ENCODE peak calls at places on chromosome 7, in seven cellular contexts. W is foreskin fibroblast; Y is CD8-positive, alpha-beta T cell; V is fibroblast of lung; Z is GM23338; M is Panc1; S is tibial artery. L is an unnamed sample.

GRCh38 chr7:94396044-94396443 is 1.3 kb downstream of the COL1A2 start:
- DNase-seq in W (no peak), Y (no peak), V (peak), Z (no peak), M (no peak), S (no peak), L (no peak)

GRCh38 chr7:43430412-43430811 is 152.5 kb upstream of the STK17A start:
- DNase-seq in W (no peak), Y (no peak), V (peak), Z (no peak), M (no peak), S (no peak), L (no peak)

GRCh38 chr7:143882611-143883078 is 19.3 kb downstream of the TCAF1 start:
- DNase-seq in W (peak), Y (no peak), V (peak), Z (peak), M (no peak), S (peak), L (no peak)

GRCh38 chr7:137343483-137343841 is at the start of gene PTN:
- DNase-seq in W (peak), Y (no peak), V (peak), Z (peak), M (no peak), S (no peak), L (no peak)

GRCh38 chr7:96481831-96482230 is 159.9 kb upstream of the SLC25A13 start:
- DNase-seq in W (no peak), Y (no peak), V (no peak), Z (no peak), M (no peak), S (no peak), L (peak)

GRCh38 chr7:122143376-122143750 is 686 bp downstream of the AASS start:
- DNase-seq in W (no peak), Y (peak), V (peak), Z (no peak), M (no peak), S (peak), L (no peak)

GRCh38 chr7:120931243-120931642 is 19.3 kb upstream of the ING3 start:
- DNase-seq in W (no peak), Y (no peak), V (no peak), Z (no peak), M (no peak), S (no peak), L (no peak)

GRCh38 chr7:29865526-29865925 is 59.2 kb downstream of the WIPF3 start:
- DNase-seq in W (peak), Y (no peak), V (peak), Z (no peak), M (no peak), S (peak), L (peak)

GRCh38 chr7:28083998-28084985 is 96.3 kb downstream of the JAZF1 start:
- DNase-seq in W (no peak), Y (no peak), V (no peak), Z (no peak), M (no peak), S (no peak), L (no peak)

GRCh38 chr7:156929789-156930539 is 19.5 kb upstream of the NOM1 start:
- DNase-seq in W (no peak), Y (peak), V (no peak), Z (peak), M (no peak), S (no peak), L (no peak)

GRCh38 chr7:3922175-3922635 is 621.2 kb downstream of the SDK1 start:
- DNase-seq in W (peak), Y (no peak), V (peak), Z (peak), M (peak), S (no peak), L (peak)

GRCh38 chr7:85000973-85001372 is 185.9 kb downstream of the SEMA3D start:
- DNase-seq in W (no peak), Y (no peak), V (no peak), Z (peak), M (no peak), S (no peak), L (no peak)

GRCh38 chr7:84195295-84196006 is 862 bp upstream of the SEMA3A start:
- DNase-seq in W (no peak), Y (no peak), V (peak), Z (no peak), M (no peak), S (no peak), L (no peak)

GRCh38 chr7:134701272-134701671 is 54.6 kb downstream of the BPGM start:
- DNase-seq in W (peak), Y (peak), V (peak), Z (peak), M (no peak), S (no peak), L (no peak)

GRCh38 chr7:68925241-68925640 is 673.0 kb upstream of the AUTS2 start:
- DNase-seq in W (no peak), Y (no peak), V (no peak), Z (no peak), M (no peak), S (no peak), L (no peak)

GRCh38 chr7:71313562-71313961 is 181.6 kb downstream of the GALNT17 start:
- DNase-seq in W (no peak), Y (no peak), V (no peak), Z (peak), M (no peak), S (no peak), L (no peak)

GRCh38 chr7:128833148-128833938 is 3.1 kb downstream of the FLNC start:
- DNase-seq in W (peak), Y (no peak), V (peak), Z (peak), M (no peak), S (peak), L (no peak)

GRCh38 chr7:130708001-130708400 is 21.7 kb upstream of the TSGA13 start:
- DNase-seq in W (no peak), Y (no peak), V (no peak), Z (no peak), M (no peak), S (no peak), L (no peak)

GRCh38 chr7:121945849-121946238 is 72.9 kb downstream of the PTPRZ1 start:
- DNase-seq in W (no peak), Y (no peak), V (no peak), Z (no peak), M (no peak), S (no peak), L (no peak)

GRCh38 chr7:105387621-105388372 is 924 bp downstream of the SRPK2 start:
- DNase-seq in W (peak), Y (peak), V (peak), Z (peak), M (no peak), S (peak), L (no peak)

GRCh38 chr7:72709909-72710308 is 118.1 kb downstream of the TYW1B start:
- DNase-seq in W (no peak), Y (no peak), V (no peak), Z (no peak), M (no peak), S (no peak), L (no peak)

GRCh38 chr7:38178695-38179344 is 775 bp downstream of the STARD3NL start:
- DNase-seq in W (no peak), Y (no peak), V (peak), Z (no peak), M (no peak), S (no peak), L (no peak)

GRCh38 chr7:79091011-79091410 is 362.5 kb downstream of the MAGI2 start:
- DNase-seq in W (no peak), Y (no peak), V (no peak), Z (no peak), M (no peak), S (no peak), L (no peak)

GRCh38 chr7:30285067-30285530 is 702 bp downstream of the ZNRF2 start:
- DNase-seq in W (peak), Y (peak), V (peak), Z (peak), M (no peak), S (peak), L (no peak)

GRCh38 chr7:66092654-66093053 is 17.0 kb downstream of the ASL start:
- DNase-seq in W (no peak), Y (no peak), V (no peak), Z (no peak), M (no peak), S (no peak), L (no peak)

GRCh38 chr7:151494569-151495284 is 25.0 kb downstream of the RHEB start:
- DNase-seq in W (no peak), Y (no peak), V (no peak), Z (no peak), M (no peak), S (no peak), L (no peak)

GRCh38 chr7:93921607-93922446 is at the start of gene GNG11:
- DNase-seq in W (peak), Y (peak), V (peak), Z (peak), M (no peak), S (peak), L (peak)

GRCh38 chr7:136302049-136302448 is 324.9 kb upstream of the MTPN start:
- DNase-seq in W (no peak), Y (no peak), V (no peak), Z (no peak), M (no peak), S (no peak), L (no peak)

GRCh38 chr7:151202836-151203235 is 7.5 kb downstream of the H2BK1 start:
- DNase-seq in W (no peak), Y (no peak), V (no peak), Z (no peak), M (no peak), S (no peak), L (no peak)

GRCh38 chr7:128794436-128794835 is 2.7 kb downstream of the CCDC136 start:
- DNase-seq in W (no peak), Y (no peak), V (no peak), Z (no peak), M (no peak), S (no peak), L (no peak)

GRCh38 chr7:142516038-142516501 is 233.2 kb upstream of the PRSS1 start:
- DNase-seq in W (peak), Y (no peak), V (peak), Z (peak), M (no peak), S (no peak), L (no peak)

GRCh38 chr7:80277434-80278427 is 143.1 kb downstream of the GNAI1 start:
- DNase-seq in W (peak), Y (no peak), V (peak), Z (peak), M (no peak), S (no peak), L (peak)

GRCh38 chr7:574661-575395 is 55.2 kb upstream of the PDGFA start:
- DNase-seq in W (no peak), Y (no peak), V (no peak), Z (no peak), M (no peak), S (no peak), L (no peak)

GRCh38 chr7:571096-572012 is 51.7 kb upstream of the PDGFA start:
- DNase-seq in W (no peak), Y (no peak), V (no peak), Z (no peak), M (no peak), S (no peak), L (no peak)

GRCh38 chr7:572013-572667 is 52.5 kb upstream of the PDGFA start:
- DNase-seq in W (no peak), Y (no peak), V (no peak), Z (no peak), M (no peak), S (no peak), L (no peak)

GRCh38 chr7:573496-574295 is 54.0 kb upstream of the PDGFA start:
- DNase-seq in W (no peak), Y (no peak), V (no peak), Z (no peak), M (no peak), S (no peak), L (no peak)

GRCh38 chr7:572668-573495 is 53.2 kb upstream of the PDGFA start:
- DNase-seq in W (no peak), Y (no peak), V (no peak), Z (peak), M (no peak), S (no peak), L (no peak)
- H3K4me3 ChIP-seq in W (no peak), Y (no peak), V (no peak), Z (no peak), M (no peak), S (no peak), L (no peak)

GRCh38 chr7:139732471-139733167 is 45.2 kb downstream of the HIPK2 start:
- DNase-seq in W (no peak), Y (no peak), V (no peak), Z (no peak), M (no peak), S (no peak), L (no peak)
- H3K4me3 ChIP-seq in W (no peak), Y (no peak), V (no peak), Z (no peak), M (peak), S (peak), L (no peak)

GRCh38 chr7:46494026-46494425 is 573.0 kb upstream of the IGFBP3 start:
- DNase-seq in W (peak), Y (no peak), V (no peak), Z (no peak), M (no peak), S (no peak), L (peak)
- H3K4me3 ChIP-seq in W (no peak), Y (no peak), V (no peak), Z (no peak), M (no peak), S (no peak), L (no peak)

GRCh38 chr7:17407229-17407628 is 108.8 kb downstream of the AHR start:
- DNase-seq in W (no peak), Y (no peak), V (peak), Z (no peak), M (no peak), S (no peak), L (no peak)

GRCh38 chr7:17403996-17404395 is 105.5 kb downstream of the AHR start:
- DNase-seq in W (no peak), Y (no peak), V (no peak), Z (no peak), M (no peak), S (no peak), L (no peak)

GRCh38 chr7:17408245-17408903 is 109.9 kb downstream of the AHR start:
- DNase-seq in W (peak), Y (no peak), V (peak), Z (no peak), M (peak), S (no peak), L (peak)

GRCh38 chr7:17406756-17407155 is 108.3 kb downstream of the AHR start:
- DNase-seq in W (peak), Y (no peak), V (peak), Z (no peak), M (no peak), S (no peak), L (no peak)

DNA sequence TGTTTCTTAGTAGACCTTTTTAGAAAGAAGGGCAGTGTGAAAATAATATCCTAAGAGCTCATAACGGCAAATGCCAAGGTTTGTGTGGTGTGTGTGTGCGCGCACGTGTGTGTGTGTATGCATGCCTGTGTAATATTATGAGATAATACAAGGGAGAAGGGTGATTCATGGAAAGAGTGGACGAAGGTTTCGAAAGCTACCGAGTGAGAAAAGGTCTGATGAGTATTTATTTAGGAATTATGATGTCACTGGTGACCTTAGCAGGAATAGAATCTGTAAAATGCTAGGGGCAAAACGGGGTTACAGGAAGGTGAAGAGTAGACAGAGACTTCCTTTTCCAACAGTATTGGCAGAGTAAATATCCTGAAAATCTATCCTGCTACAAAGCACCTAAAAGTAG is 107.3 kb downstream of the AHR start:
- DNase-seq in W (peak), Y (no peak), V (peak), Z (no peak), M (peak), S (no peak), L (peak)
- H3K4me3 ChIP-seq in W (no peak), Y (no peak), V (no peak), Z (no peak), M (no peak), S (no peak), L (no peak)

GRCh38 chr7:31955641-31956040 is 114.6 kb downstream of the PDE1C start:
- DNase-seq in W (no peak), Y (no peak), V (no peak), Z (no peak), M (no peak), S (no peak), L (no peak)
- H3K4me3 ChIP-seq in W (no peak), Y (no peak), V (no peak), Z (no peak), M (no peak), S (no peak), L (no peak)

DNA sequence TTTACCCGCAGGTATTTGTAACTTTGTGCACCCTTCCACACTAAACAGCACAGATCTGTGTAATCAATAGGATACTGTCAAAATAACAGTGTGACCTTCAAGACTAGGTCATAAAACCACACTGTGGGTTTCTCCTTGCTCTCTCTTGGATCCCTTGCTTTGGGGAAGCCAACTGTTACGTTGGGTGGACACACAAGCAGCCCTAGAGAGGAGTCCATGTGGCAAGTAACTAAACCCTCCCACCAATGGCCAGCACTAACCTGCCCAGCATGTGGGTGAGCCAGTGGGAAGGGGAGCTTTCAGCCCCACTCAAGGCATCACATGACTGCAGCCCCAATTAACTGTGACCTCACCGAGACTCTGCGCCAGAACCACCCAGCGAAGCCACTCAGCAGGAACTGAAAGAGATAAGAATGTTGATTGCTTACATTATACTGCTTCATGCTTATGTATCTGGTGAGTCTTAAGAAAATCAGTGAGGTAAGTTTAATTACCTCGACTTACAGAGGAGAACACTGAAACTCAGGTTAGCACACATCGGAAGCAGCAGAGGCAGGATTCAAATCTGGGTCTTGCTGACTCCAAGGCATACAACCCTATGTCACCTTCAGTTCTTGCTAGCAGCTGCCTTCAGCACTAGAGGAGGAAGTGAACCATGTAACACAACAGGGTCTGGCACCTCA is 9.4 kb upstream of the ZC3HAV1 start:
- DNase-seq in W (no peak), Y (no peak), V (peak), Z (no peak), M (no peak), S (no peak), L (no peak)
- H3K4me3 ChIP-seq in W (no peak), Y (peak), V (no peak), Z (no peak), M (no peak), S (no peak), L (no peak)

GRCh38 chr7:22435720-22436119 is 64.3 kb downstream of the STEAP1B start:
- DNase-seq in W (no peak), Y (no peak), V (no peak), Z (no peak), M (no peak), S (no peak), L (no peak)
- H3K4me3 ChIP-seq in W (no peak), Y (no peak), V (no peak), Z (no peak), M (no peak), S (no peak), L (no peak)

L was measured in AG09309.